ENCODE peak calls at places on chromosomes 13 and 19, in four cellular contexts. One of them, this sample, is unnamed.
A peak's percentile ranks its signal among the peaks of the same experiment; 100 is the strongest.

GRCh38 chr13:36788276-36788675 is 30.7 kb upstream of the RFXAP start:
- DNase-seq in HCT116: no peak
- DNase-seq in lung: no peak
- DNase-seq in RWPE1: peak; percentile 37
- DNase-seq in this sample: no peak

GRCh38 chr19:38273499-38273898 is 9.1 kb downstream of the SPINT2 start:
- DNase-seq in lung: no peak
- DNase-seq in RWPE1: no peak
- DNase-seq in HCT116: no peak
- DNase-seq in this sample: no peak

GRCh38 chr13:40440990-40441820 is 225.2 kb downstream of the FOXO1 start:
- DNase-seq in RWPE1: peak; percentile 44
- DNase-seq in lung: peak; percentile 59
- DNase-seq in HCT116: no peak
- DNase-seq in this sample: no peak

GRCh38 chr19:43464089-43464775 is 1.2 kb downstream of the LYPD3 start:
- DNase-seq in RWPE1: no peak
- DNase-seq in HCT116: no peak
- DNase-seq in lung: peak; percentile 70
- DNase-seq in this sample: peak; percentile 75

GRCh38 chr13:112170823-112171569 is 104.0 kb downstream of the SOX1 start:
- DNase-seq in lung: no peak
- DNase-seq in HCT116: no peak
- DNase-seq in RWPE1: no peak
- DNase-seq in this sample: no peak

GRCh38 chr13:94435604-94436226 is 43.8 kb downstream of the DCT start:
- DNase-seq in HCT116: peak; percentile 34
- DNase-seq in lung: no peak
- DNase-seq in RWPE1: peak; percentile 53
- DNase-seq in this sample: no peak

GRCh38 chr13:31891472-31891871 is 140.1 kb upstream of the FRY start:
- DNase-seq in lung: peak; percentile 54
- DNase-seq in HCT116: no peak
- DNase-seq in RWPE1: no peak
- DNase-seq in this sample: no peak

GRCh38 chr19:9043524-9043923 is 33.3 kb upstream of the MUC16 start:
- DNase-seq in lung: no peak
- DNase-seq in RWPE1: no peak
- DNase-seq in HCT116: no peak
- DNase-seq in this sample: no peak

GRCh38 chr19:52138614-52139290 is 986 bp downstream of the ZNF616 start:
- DNase-seq in HCT116: no peak
- DNase-seq in RWPE1: peak; percentile 19
- DNase-seq in lung: no peak
- DNase-seq in this sample: peak; percentile 74

GRCh38 chr13:52356327-52356726 is 49.6 kb downstream of the THSD1 start:
- DNase-seq in HCT116: no peak
- DNase-seq in lung: no peak
- DNase-seq in RWPE1: peak; percentile 90
- DNase-seq in this sample: no peak

GRCh38 chr13:47216176-47216822 is 319.4 kb upstream of the HTR2A start:
- DNase-seq in HCT116: no peak
- DNase-seq in lung: no peak
- DNase-seq in RWPE1: peak; percentile 49
- DNase-seq in this sample: no peak

GRCh38 chr13:28753208-28753892 is 34.6 kb upstream of the SLC46A3 start:
- DNase-seq in HCT116: peak; percentile 76
- DNase-seq in RWPE1: peak; percentile 82
- DNase-seq in lung: peak; percentile 44
- DNase-seq in this sample: no peak

DNA sequence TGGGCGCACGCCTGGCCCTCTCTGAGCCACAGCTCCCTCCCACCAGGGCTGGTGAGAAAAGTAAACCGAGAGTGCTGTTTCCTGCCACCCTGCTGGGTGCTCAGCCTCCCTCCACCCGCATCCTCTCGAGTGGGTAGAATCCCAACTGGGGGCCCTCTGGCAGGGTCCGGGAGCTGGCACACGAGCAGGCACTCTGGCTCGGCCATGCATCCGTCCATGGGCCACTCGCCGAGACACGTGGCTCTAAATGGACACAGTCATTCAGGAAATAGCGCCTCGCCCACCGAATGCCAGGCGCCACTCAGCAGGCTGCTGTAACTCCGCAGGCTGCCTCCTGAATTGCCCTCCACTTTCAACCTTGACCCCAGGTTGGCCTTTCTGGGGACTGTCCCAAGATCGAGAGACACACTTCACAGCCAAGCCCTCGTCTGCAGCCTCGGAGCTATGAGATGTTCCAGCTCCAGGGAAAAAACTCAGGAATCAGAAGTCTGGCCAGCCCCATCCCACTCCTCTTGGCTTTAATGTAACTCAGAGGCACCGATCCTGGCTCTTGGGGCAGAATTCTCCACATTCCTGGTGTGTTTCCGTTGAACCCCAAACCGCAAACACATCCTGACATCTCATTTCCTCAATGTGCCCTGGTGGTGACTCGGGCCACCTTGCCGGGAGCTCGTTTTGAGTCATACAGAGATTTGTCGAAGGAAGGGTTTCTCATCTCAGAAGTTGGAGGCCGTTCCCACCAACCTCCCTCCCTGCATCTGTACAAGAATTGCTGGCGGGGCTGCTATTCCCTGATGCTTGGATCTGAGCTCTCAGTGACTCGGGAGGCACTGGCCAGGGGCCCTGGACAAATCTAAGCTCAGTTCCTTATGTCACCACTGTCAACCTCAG is 14.1 kb downstream of the KLF2 start:
- DNase-seq in lung: no peak
- DNase-seq in RWPE1: peak; percentile 64
- DNase-seq in HCT116: peak; percentile 56
- DNase-seq in this sample: no peak
- TF ChIP-seq CTCF in lung: no peak
- TF ChIP-seq CTCF in RWPE1: no peak
- TF ChIP-seq CTCF in HCT116: peak; percentile 24
- TF ChIP-seq CTCF in this sample: no peak

GRCh38 chr13:43799191-43799590 is 12.4 kb upstream of the ENOX1 start:
- DNase-seq in lung: no peak
- DNase-seq in RWPE1: no peak
- DNase-seq in HCT116: no peak
- DNase-seq in this sample: no peak
- TF ChIP-seq CTCF in lung: no peak
- TF ChIP-seq CTCF in RWPE1: no peak
- TF ChIP-seq CTCF in HCT116: no peak
- TF ChIP-seq CTCF in this sample: no peak

GRCh38 chr19:7965259-7965841 is 21.9 kb upstream of the TIMM44 start:
- DNase-seq in RWPE1: no peak
- DNase-seq in lung: no peak
- DNase-seq in HCT116: no peak
- DNase-seq in this sample: no peak
- TF ChIP-seq CTCF in RWPE1: no peak
- TF ChIP-seq CTCF in lung: no peak
- TF ChIP-seq CTCF in HCT116: no peak
- TF ChIP-seq CTCF in this sample: no peak

GRCh38 chr13:22738357-22738756 is 442.4 kb upstream of the SGCG start:
- DNase-seq in RWPE1: no peak
- DNase-seq in HCT116: no peak
- DNase-seq in lung: no peak
- DNase-seq in this sample: no peak

GRCh38 chr13:22736768-22737092 is 444.0 kb upstream of the SGCG start:
- DNase-seq in HCT116: no peak
- DNase-seq in lung: no peak
- DNase-seq in RWPE1: no peak
- DNase-seq in this sample: no peak

GRCh38 chr13:22736084-22736767 is 444.6 kb upstream of the SGCG start:
- DNase-seq in lung: no peak
- DNase-seq in HCT116: no peak
- DNase-seq in RWPE1: no peak
- DNase-seq in this sample: no peak

GRCh38 chr13:22740264-22740663 is 440.5 kb upstream of the SGCG start:
- DNase-seq in lung: no peak
- DNase-seq in RWPE1: no peak
- DNase-seq in HCT116: no peak
- DNase-seq in this sample: no peak

DNA sequence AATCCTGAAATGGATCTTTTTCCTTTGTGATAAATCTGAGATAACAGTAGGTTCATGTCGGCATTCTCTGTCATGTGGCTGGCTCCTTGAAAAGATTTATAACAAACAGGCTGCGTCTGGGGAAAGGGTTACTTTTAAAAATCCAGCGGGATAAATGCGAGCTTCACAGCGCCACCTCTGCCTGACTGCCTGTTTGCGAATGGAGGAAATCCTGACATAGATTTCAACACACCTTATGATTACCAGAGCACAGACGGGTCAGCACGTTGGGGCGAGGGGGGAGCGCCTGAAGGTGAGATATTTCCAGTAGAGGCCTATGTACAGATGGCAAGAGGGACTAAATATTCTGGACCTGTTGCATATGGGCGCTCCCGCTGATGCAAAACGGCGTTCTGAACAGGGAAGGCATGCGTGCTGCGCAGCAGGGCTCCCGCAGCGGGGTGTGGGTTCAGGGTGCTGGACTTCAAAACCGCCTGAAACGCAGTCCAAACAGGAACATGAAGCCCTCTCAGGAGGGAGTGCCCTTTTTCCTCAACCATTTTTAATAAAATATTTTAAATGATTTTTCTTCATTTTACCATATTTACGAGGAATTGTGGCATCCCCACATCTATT is 445.3 kb upstream of the SGCG start:
- DNase-seq in lung: no peak
- DNase-seq in HCT116: no peak
- DNase-seq in RWPE1: no peak
- DNase-seq in this sample: no peak
- TF ChIP-seq CTCF in lung: no peak
- TF ChIP-seq CTCF in HCT116: peak; percentile 32
- TF ChIP-seq CTCF in RWPE1: no peak
- TF ChIP-seq CTCF in this sample: no peak

DNA sequence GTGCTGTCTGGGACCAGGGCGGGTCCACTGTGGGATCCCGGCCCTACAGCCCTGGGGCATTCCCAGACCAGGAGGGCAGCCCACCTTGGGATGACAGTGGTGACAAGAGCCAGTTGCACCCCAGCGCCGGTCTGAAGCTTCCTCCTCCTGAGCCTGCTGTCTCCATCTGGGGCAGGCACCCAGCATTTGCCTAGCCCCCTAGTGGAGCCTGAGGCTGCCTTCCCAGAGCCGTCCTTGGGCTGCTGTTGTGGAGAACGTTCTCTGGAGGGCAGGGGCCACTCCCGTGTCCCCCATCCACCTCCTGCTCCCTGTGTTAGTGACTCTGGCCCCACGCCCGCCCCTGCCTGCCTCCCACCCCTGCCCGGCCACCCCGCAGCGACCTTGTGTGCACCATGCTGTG is 148.5 kb downstream of the KDM4B start:
- DNase-seq in HCT116: no peak
- DNase-seq in RWPE1: no peak
- DNase-seq in lung: no peak
- DNase-seq in this sample: no peak
- TF ChIP-seq CTCF in HCT116: no peak
- TF ChIP-seq CTCF in RWPE1: no peak
- TF ChIP-seq CTCF in lung: no peak
- TF ChIP-seq CTCF in this sample: no peak

GRCh38 chr13:108342369-108343289 is 73.1 kb downstream of the TNFSF13B start:
- DNase-seq in HCT116: peak; percentile 16
- DNase-seq in RWPE1: peak; percentile 16
- DNase-seq in lung: no peak
- DNase-seq in this sample: no peak
- TF ChIP-seq CTCF in HCT116: peak; percentile 63
- TF ChIP-seq CTCF in RWPE1: peak; percentile 53
- TF ChIP-seq CTCF in lung: peak; percentile 8
- TF ChIP-seq CTCF in this sample: peak; percentile 48

DNA sequence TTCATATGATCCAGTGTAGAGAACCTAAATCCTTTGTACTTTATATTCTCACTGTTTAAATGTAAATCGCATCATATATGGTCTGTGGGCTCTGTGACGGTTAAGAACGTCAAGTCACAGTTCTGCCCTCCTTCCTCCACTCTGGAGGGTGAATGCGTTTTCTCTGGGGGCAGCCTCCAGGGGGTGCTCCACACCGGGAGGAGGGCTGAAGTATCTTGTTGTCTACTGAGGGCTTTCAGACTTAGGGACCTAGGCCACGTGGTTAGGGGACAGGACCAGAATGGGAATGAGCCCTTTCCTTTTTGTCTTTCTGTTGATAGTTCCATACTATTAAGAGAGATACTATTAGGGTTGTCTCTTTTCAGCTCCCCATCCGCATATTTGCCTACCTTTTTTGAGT is 504.9 kb downstream of the FGF9 start:
- DNase-seq in HCT116: no peak
- DNase-seq in lung: no peak
- DNase-seq in RWPE1: no peak
- DNase-seq in this sample: no peak
- TF ChIP-seq CTCF in HCT116: peak; percentile 34
- TF ChIP-seq CTCF in lung: no peak
- TF ChIP-seq CTCF in RWPE1: no peak
- TF ChIP-seq CTCF in this sample: no peak

GRCh38 chr19:2089727-2090053 is 6.4 kb downstream of the MOB3A start:
- DNase-seq in HCT116: no peak
- DNase-seq in lung: no peak
- DNase-seq in RWPE1: no peak
- DNase-seq in this sample: no peak

GRCh38 chr19:2084993-2085720 is 11.0 kb downstream of the MOB3A start:
- DNase-seq in lung: peak; percentile 81
- DNase-seq in RWPE1: no peak
- DNase-seq in HCT116: no peak
- DNase-seq in this sample: no peak

GRCh38 chr19:2089001-2089711 is 7.0 kb downstream of the MOB3A start:
- DNase-seq in RWPE1: peak; percentile 92
- DNase-seq in lung: no peak
- DNase-seq in HCT116: no peak
- DNase-seq in this sample: no peak

GRCh38 chr19:2083174-2083854 is 12.8 kb downstream of the MOB3A start:
- DNase-seq in HCT116: no peak
- DNase-seq in lung: no peak
- DNase-seq in RWPE1: no peak
- DNase-seq in this sample: no peak

GRCh38 chr19:2087621-2088100 is 8.5 kb downstream of the MOB3A start:
- DNase-seq in lung: no peak
- DNase-seq in RWPE1: no peak
- DNase-seq in HCT116: no peak
- DNase-seq in this sample: no peak
- TF ChIP-seq CTCF in lung: no peak
- TF ChIP-seq CTCF in RWPE1: no peak
- TF ChIP-seq CTCF in HCT116: no peak
- TF ChIP-seq CTCF in this sample: no peak

This sample was measured in glutamatergic neuron.